ENCODE peak calls at places on chromosomes 2 and 18, in ten cellular contexts. X, V, G, J, S, L, Z, H, E and M are unnamed samples.
A peak's percentile ranks its signal among the peaks of the same experiment; 100 is the strongest.

GRCh38 chr18:13067124-13067523 is 76.0 kb downstream of the CEP192 start:
- DNase-seq in G (no peak), H (no peak), J (no peak), X (no peak), Z (no peak), S (no peak), E (no peak), L (no peak), V (no peak), M (no peak)

GRCh38 chr2:152468832-152469692 is 134.1 kb downstream of the FMNL2 start:
- DNase-seq in J (peak; percentile 16), X (peak; percentile 47), S (no peak), G (peak; percentile 58), H (no peak), V (no peak), L (no peak), E (no peak), Z (peak; percentile 56), M (no peak)

GRCh38 chr2:231673348-231673770 is 35.0 kb upstream of the PTMA start:
- DNase-seq in L (no peak), E (peak; percentile 70), H (peak; percentile 75), J (peak; percentile 90), X (peak; percentile 36), Z (no peak), V (peak; percentile 81), G (peak; percentile 99), S (peak; percentile 76), M (peak; percentile 54)

GRCh38 chr2:151162185-151162584 is 99.5 kb downstream of the RBM43 start:
- DNase-seq in V (no peak), S (no peak), E (no peak), Z (peak; percentile 75), X (peak; percentile 23), H (no peak), G (no peak), J (no peak), L (no peak), M (no peak)

GRCh38 chr2:18551623-18552022 is 8.8 kb downstream of the RDH14 start:
- DNase-seq in X (no peak), Z (no peak), L (no peak), S (no peak), G (no peak), H (no peak), V (no peak), E (no peak), J (no peak), M (no peak)

GRCh38 chr2:134453476-134453875 is 199.6 kb downstream of the MGAT5 start:
- DNase-seq in G (peak; percentile 35), S (no peak), H (peak; percentile 8), J (no peak), Z (no peak), X (no peak), E (no peak), L (no peak), V (no peak), M (no peak)

GRCh38 chr2:36170805-36171204 is 184.8 kb upstream of the CRIM1 start:
- DNase-seq in X (no peak), H (no peak), E (no peak), S (no peak), Z (no peak), J (no peak), V (no peak), L (no peak), G (no peak), M (no peak)

GRCh38 chr2:190887089-190887488 is 6.5 kb downstream of the GLS start:
- DNase-seq in S (no peak), H (no peak), G (no peak), E (no peak), Z (no peak), V (no peak), J (no peak), L (no peak), X (peak; percentile 49), M (peak; percentile 17)

GRCh38 chr2:217899231-217900009 is 103.4 kb downstream of the TNS1 start:
- DNase-seq in G (peak; percentile 97), H (peak; percentile 94), X (peak; percentile 80), L (peak; percentile 91), S (peak; percentile 80), E (peak; percentile 65), J (peak; percentile 72), Z (peak; percentile 83), V (peak; percentile 89), M (peak; percentile 99)

GRCh38 chr18:55419132-55419938 is 168.7 kb downstream of the TCF4 start:
- DNase-seq in S (no peak), V (no peak), E (no peak), G (no peak), H (no peak), J (no peak), L (no peak), Z (no peak), X (peak; percentile 48), M (no peak)

GRCh38 chr2:215405722-215406581 is 29.9 kb downstream of the FN1 start:
- DNase-seq in E (no peak), V (no peak), H (no peak), X (no peak), L (no peak), S (no peak), J (no peak), Z (no peak), G (no peak), M (no peak)

GRCh38 chr2:160351978-160352377 is 141.6 kb downstream of the RBMS1 start:
- DNase-seq in J (no peak), Z (peak; percentile 75), G (no peak), V (no peak), X (peak; percentile 75), H (no peak), L (no peak), E (no peak), S (no peak), M (no peak)

GRCh38 chr2:60438136-60438535 is 115.3 kb downstream of the BCL11A start:
- DNase-seq in S (no peak), Z (no peak), E (no peak), V (no peak), J (no peak), G (no peak), L (no peak), X (no peak), H (no peak), M (no peak)

GRCh38 chr2:86072271-86072858 is 33.3 kb downstream of the POLR1A start:
- DNase-seq in V (peak; percentile 51), Z (peak; percentile 74), L (peak; percentile 89), G (no peak), H (peak; percentile 97), X (peak; percentile 31), J (peak; percentile 30), S (peak; percentile 80), E (peak; percentile 61), M (peak; percentile 90)

GRCh38 chr2:210003394-210003793 is 956 bp downstream of the RPE start:
- DNase-seq in E (no peak), X (no peak), V (no peak), J (no peak), H (no peak), G (no peak), Z (peak; percentile 59), S (no peak), L (no peak), M (no peak)

GRCh38 chr2:150219861-150220260 is 267.6 kb downstream of the RND3 start:
- DNase-seq in L (no peak), S (no peak), V (no peak), G (no peak), H (no peak), X (no peak), Z (no peak), E (no peak), J (no peak), M (peak; percentile 8)

GRCh38 chr2:72993585-72994280 is 76.4 kb downstream of the EMX1 start:
- DNase-seq in G (peak; percentile 41), V (no peak), E (no peak), Z (no peak), X (no peak), H (peak; percentile 55), J (no peak), L (no peak), S (no peak), M (peak; percentile 86)

GRCh38 chr2:210399440-210400041 is 77.0 kb downstream of the LANCL1 start:
- DNase-seq in V (no peak), G (no peak), H (no peak), E (no peak), Z (peak; percentile 35), J (no peak), S (no peak), L (no peak), X (peak; percentile 3), M (no peak)

DNA sequence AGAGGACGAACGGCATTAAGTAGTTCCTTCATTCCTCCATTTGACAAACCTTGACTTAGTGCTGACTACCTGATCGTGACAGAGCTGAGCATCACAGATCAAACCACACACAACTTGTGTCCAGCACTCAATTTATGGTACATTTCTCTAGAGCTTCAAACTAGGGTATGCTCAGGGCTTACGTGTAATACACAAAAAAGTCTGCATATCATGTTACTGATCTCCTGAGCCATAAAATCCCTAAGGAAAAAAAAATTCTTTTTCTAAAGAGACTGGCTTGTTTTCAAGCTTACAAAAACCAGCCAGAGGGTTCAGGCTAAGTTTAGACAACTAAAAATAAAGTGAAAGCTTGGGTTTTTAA is 88.0 kb upstream of the ALKAL2 start:
- DNase-seq in X (no peak), J (no peak), E (no peak), H (no peak), Z (no peak), G (no peak), L (no peak), S (no peak), V (no peak), M (no peak)
- H3K4me3 ChIP-seq in X (no peak overlapping the region), J (no peak overlapping the region), E (no peak overlapping the region), H (peak overlapping the region; percentile 49), Z (no peak overlapping the region), G (no peak overlapping the region), L (no peak overlapping the region), S (no peak overlapping the region), V (no peak overlapping the region), M (no peak overlapping the region)

DNA sequence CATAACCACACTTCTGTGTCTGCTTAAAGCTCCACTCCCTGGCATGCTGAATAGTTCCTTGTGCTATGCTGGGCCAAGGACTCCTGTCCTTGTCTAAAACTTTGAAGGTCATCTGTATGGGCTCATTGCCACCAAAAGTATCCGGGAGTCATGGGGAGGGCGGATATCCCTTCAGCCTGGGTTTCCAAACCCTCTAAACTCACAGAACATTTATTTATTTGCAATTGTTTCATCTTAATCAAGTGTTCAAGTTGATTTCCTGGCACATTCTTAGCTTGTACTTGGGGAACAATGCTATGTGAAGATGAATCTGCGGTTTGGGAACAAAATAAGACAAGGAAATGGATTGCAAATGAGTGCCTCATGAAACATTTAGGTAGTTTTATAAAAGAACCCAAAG is 1.8 kb downstream of the NOSTRIN start:
- DNase-seq in H (no peak), E (no peak), S (no peak), V (peak; percentile 31), L (no peak), X (no peak), Z (no peak), G (no peak), J (no peak), M (no peak)
- H3K4me3 ChIP-seq in H (no peak overlapping the region), E (peak overlapping the region; percentile 63), S (peak overlapping the region; percentile 43), V (no peak overlapping the region), L (no peak overlapping the region), X (no peak overlapping the region), Z (no peak overlapping the region), G (no peak overlapping the region), J (no peak overlapping the region), M (no peak overlapping the region)

GRCh38 chr2:27078267-27079194 is at the start of gene EMILIN1:
- DNase-seq in H (peak; percentile 97), E (peak; percentile 88), S (peak; percentile 88), G (peak; percentile 67), L (peak; percentile 95), J (peak; percentile 73), Z (peak; percentile 97), X (peak; percentile 90), V (peak; percentile 96), M (peak; percentile 98)
- H3K4me3 ChIP-seq in H (peak within 1 kb of the TSS; percentile 90), E (peak within 1 kb of the TSS; percentile 68), S (peak within 1 kb of the TSS; percentile 54), G (no peak within 1 kb of the TSS), L (peak within 1 kb of the TSS; percentile 28), J (peak within 1 kb of the TSS; percentile 35), Z (peak within 1 kb of the TSS; percentile 94), X (peak within 1 kb of the TSS; percentile 63), V (peak within 1 kb of the TSS; percentile 52), M (peak within 1 kb of the TSS; percentile 92)

GRCh38 chr2:187553908-187554703 is at the start of gene TFPI:
- DNase-seq in S (no peak), V (peak; percentile 43), G (no peak), J (no peak), L (no peak), H (no peak), X (peak; percentile 63), Z (peak; percentile 80), E (no peak), M (peak; percentile 91)
- H3K4me3 ChIP-seq in S (peak within 1 kb of the TSS; percentile 48), V (peak within 1 kb of the TSS; percentile 47), G (peak within 1 kb of the TSS; percentile 22), J (peak within 1 kb of the TSS; percentile 34), L (peak within 1 kb of the TSS; percentile 96), H (peak within 1 kb of the TSS; percentile 72), X (peak within 1 kb of the TSS; percentile 90), Z (peak within 1 kb of the TSS; percentile 75), E (peak within 1 kb of the TSS; percentile 66), M (peak within 1 kb of the TSS; percentile 75)